ENCODE peak calls at places on chromosomes 13 and 19, in seven cellular contexts. One of them, this sample, is unnamed. For H3K36me3 and H3K9me3, the result is how much of the 10 kb centered on the place peaks cover.

GRCh38 chr19:38371081-38371480 is 3.3 kb upstream of the PSMD8 start:
- DNase-seq in CD4-positive, CD25-positive, alpha-beta regulatory T cell: no peak
- DNase-seq in uterus: no peak
- DNase-seq in mammary epithelial cell: no peak
- DNase-seq in naive thymus-derived CD4-positive, alpha-beta T cell: no peak
- DNase-seq in spleen: no peak
- DNase-seq in cardiac muscle cell: no peak
- DNase-seq in this sample: no peak

GRCh38 chr13:75308222-75308621 is 173.7 kb downstream of the TBC1D4 start:
- DNase-seq in CD4-positive, CD25-positive, alpha-beta regulatory T cell: no peak
- DNase-seq in uterus: no peak
- DNase-seq in mammary epithelial cell: no peak
- DNase-seq in naive thymus-derived CD4-positive, alpha-beta T cell: no peak
- DNase-seq in spleen: no peak
- DNase-seq in cardiac muscle cell: no peak
- DNase-seq in this sample: no peak

GRCh38 chr13:41960195-41960699 is 662 bp downstream of the VWA8 start:
- DNase-seq in CD4-positive, CD25-positive, alpha-beta regulatory T cell: no peak
- DNase-seq in uterus: no peak
- DNase-seq in mammary epithelial cell: peak
- DNase-seq in naive thymus-derived CD4-positive, alpha-beta T cell: no peak
- DNase-seq in spleen: no peak
- DNase-seq in cardiac muscle cell: peak
- DNase-seq in this sample: no peak

GRCh38 chr13:30722361-30722760 is 13.0 kb upstream of the ALOX5AP start:
- DNase-seq in CD4-positive, CD25-positive, alpha-beta regulatory T cell: no peak
- DNase-seq in uterus: no peak
- DNase-seq in mammary epithelial cell: no peak
- DNase-seq in naive thymus-derived CD4-positive, alpha-beta T cell: no peak
- DNase-seq in spleen: no peak
- DNase-seq in cardiac muscle cell: no peak
- DNase-seq in this sample: no peak

GRCh38 chr13:108227651-108228272 is 9.6 kb downstream of the ABHD13 start:
- DNase-seq in CD4-positive, CD25-positive, alpha-beta regulatory T cell: peak
- DNase-seq in uterus: no peak
- DNase-seq in mammary epithelial cell: peak
- DNase-seq in naive thymus-derived CD4-positive, alpha-beta T cell: peak
- DNase-seq in spleen: no peak
- DNase-seq in cardiac muscle cell: peak
- DNase-seq in this sample: no peak

GRCh38 chr19:38145627-38146026 is 78.4 kb downstream of the DPF1 start:
- DNase-seq in CD4-positive, CD25-positive, alpha-beta regulatory T cell: no peak
- DNase-seq in uterus: no peak
- DNase-seq in mammary epithelial cell: no peak
- DNase-seq in naive thymus-derived CD4-positive, alpha-beta T cell: no peak
- DNase-seq in spleen: no peak
- DNase-seq in cardiac muscle cell: peak
- DNase-seq in this sample: no peak

GRCh38 chr13:109725297-109725696 is 61.1 kb downstream of the IRS2 start:
- DNase-seq in CD4-positive, CD25-positive, alpha-beta regulatory T cell: no peak
- DNase-seq in uterus: no peak
- DNase-seq in mammary epithelial cell: no peak
- DNase-seq in naive thymus-derived CD4-positive, alpha-beta T cell: no peak
- DNase-seq in spleen: no peak
- DNase-seq in cardiac muscle cell: no peak
- DNase-seq in this sample: no peak

GRCh38 chr13:78971355-78971754 is 312.4 kb upstream of the OBI1 start:
- DNase-seq in CD4-positive, CD25-positive, alpha-beta regulatory T cell: no peak
- DNase-seq in uterus: no peak
- DNase-seq in mammary epithelial cell: no peak
- DNase-seq in naive thymus-derived CD4-positive, alpha-beta T cell: no peak
- DNase-seq in spleen: no peak
- DNase-seq in cardiac muscle cell: no peak
- DNase-seq in this sample: no peak

GRCh38 chr13:19382111-19382510 is 179.2 kb downstream of the TPTE2 start:
- DNase-seq in CD4-positive, CD25-positive, alpha-beta regulatory T cell: no peak
- DNase-seq in uterus: no peak
- DNase-seq in mammary epithelial cell: no peak
- DNase-seq in naive thymus-derived CD4-positive, alpha-beta T cell: no peak
- DNase-seq in spleen: no peak
- DNase-seq in cardiac muscle cell: no peak
- DNase-seq in this sample: no peak

GRCh38 chr13:28819046-28819747 is 942 bp upstream of the MTUS2 start:
- DNase-seq in CD4-positive, CD25-positive, alpha-beta regulatory T cell: no peak
- DNase-seq in uterus: no peak
- DNase-seq in mammary epithelial cell: peak
- DNase-seq in naive thymus-derived CD4-positive, alpha-beta T cell: no peak
- DNase-seq in spleen: no peak
- DNase-seq in cardiac muscle cell: peak
- DNase-seq in this sample: no peak

GRCh38 chr19:34722353-34722752 is 11.7 kb upstream of the ZNF181 start:
- DNase-seq in CD4-positive, CD25-positive, alpha-beta regulatory T cell: no peak
- DNase-seq in uterus: no peak
- DNase-seq in mammary epithelial cell: no peak
- DNase-seq in naive thymus-derived CD4-positive, alpha-beta T cell: no peak
- DNase-seq in spleen: no peak
- DNase-seq in cardiac muscle cell: no peak
- DNase-seq in this sample: no peak

GRCh38 chr13:24162604-24163003 is 2.1 kb downstream of the SPATA13 start:
- DNase-seq in CD4-positive, CD25-positive, alpha-beta regulatory T cell: no peak
- DNase-seq in uterus: no peak
- DNase-seq in mammary epithelial cell: no peak
- DNase-seq in naive thymus-derived CD4-positive, alpha-beta T cell: no peak
- DNase-seq in spleen: no peak
- DNase-seq in cardiac muscle cell: no peak
- DNase-seq in this sample: no peak

GRCh38 chr19:858868-859843 is at the start of gene CFD:
- DNase-seq in CD4-positive, CD25-positive, alpha-beta regulatory T cell: no peak
- DNase-seq in uterus: no peak
- DNase-seq in mammary epithelial cell: no peak
- DNase-seq in naive thymus-derived CD4-positive, alpha-beta T cell: no peak
- DNase-seq in spleen: peak
- DNase-seq in cardiac muscle cell: no peak
- DNase-seq in this sample: peak

GRCh38 chr19:18156841-18157464 is 4.0 kb downstream of the PIK3R2 start:
- DNase-seq in CD4-positive, CD25-positive, alpha-beta regulatory T cell: no peak
- DNase-seq in uterus: peak
- DNase-seq in mammary epithelial cell: peak
- DNase-seq in naive thymus-derived CD4-positive, alpha-beta T cell: no peak
- DNase-seq in spleen: peak
- DNase-seq in cardiac muscle cell: peak
- DNase-seq in this sample: peak

GRCh38 chr13:104426435-104426834 is 1360.2 kb upstream of the SLC10A2 start:
- DNase-seq in CD4-positive, CD25-positive, alpha-beta regulatory T cell: no peak
- DNase-seq in uterus: no peak
- DNase-seq in mammary epithelial cell: no peak
- DNase-seq in naive thymus-derived CD4-positive, alpha-beta T cell: no peak
- DNase-seq in spleen: no peak
- DNase-seq in cardiac muscle cell: no peak
- DNase-seq in this sample: no peak

GRCh38 chr13:112531263-112531794 is 56.6 kb downstream of the TUBGCP3 start:
- DNase-seq in CD4-positive, CD25-positive, alpha-beta regulatory T cell: no peak
- DNase-seq in uterus: no peak
- DNase-seq in mammary epithelial cell: no peak
- DNase-seq in naive thymus-derived CD4-positive, alpha-beta T cell: no peak
- DNase-seq in spleen: no peak
- DNase-seq in cardiac muscle cell: peak
- DNase-seq in this sample: no peak

GRCh38 chr13:22040810-22041364 is 370.0 kb downstream of the FGF9 start:
- DNase-seq in CD4-positive, CD25-positive, alpha-beta regulatory T cell: no peak
- DNase-seq in uterus: no peak
- DNase-seq in mammary epithelial cell: no peak
- DNase-seq in naive thymus-derived CD4-positive, alpha-beta T cell: no peak
- DNase-seq in spleen: no peak
- DNase-seq in cardiac muscle cell: no peak
- DNase-seq in this sample: no peak

GRCh38 chr19:5961969-5962945 is 15.7 kb downstream of the RANBP3 start:
- DNase-seq in CD4-positive, CD25-positive, alpha-beta regulatory T cell: peak
- DNase-seq in uterus: no peak
- DNase-seq in mammary epithelial cell: no peak
- DNase-seq in naive thymus-derived CD4-positive, alpha-beta T cell: peak
- DNase-seq in spleen: peak
- DNase-seq in cardiac muscle cell: peak
- DNase-seq in this sample: peak

GRCh38 chr19:898663-899062 is 5.4 kb downstream of the RNU6-9 start:
- DNase-seq in CD4-positive, CD25-positive, alpha-beta regulatory T cell: no peak
- DNase-seq in uterus: no peak
- DNase-seq in mammary epithelial cell: no peak
- DNase-seq in naive thymus-derived CD4-positive, alpha-beta T cell: no peak
- DNase-seq in spleen: peak
- DNase-seq in cardiac muscle cell: no peak
- DNase-seq in this sample: no peak

GRCh38 chr19:15636026-15636425 is 4.7 kb upstream of the CYP4F3 start:
- DNase-seq in CD4-positive, CD25-positive, alpha-beta regulatory T cell: no peak
- DNase-seq in uterus: no peak
- DNase-seq in mammary epithelial cell: no peak
- DNase-seq in naive thymus-derived CD4-positive, alpha-beta T cell: no peak
- DNase-seq in spleen: no peak
- DNase-seq in cardiac muscle cell: no peak
- DNase-seq in this sample: no peak

GRCh38 chr13:79482271-79482970 is 1.5 kb downstream of the NDFIP2 start:
- DNase-seq in CD4-positive, CD25-positive, alpha-beta regulatory T cell: no peak
- DNase-seq in uterus: no peak
- DNase-seq in mammary epithelial cell: no peak
- DNase-seq in naive thymus-derived CD4-positive, alpha-beta T cell: no peak
- DNase-seq in spleen: no peak
- DNase-seq in cardiac muscle cell: peak
- DNase-seq in this sample: no peak

DNA sequence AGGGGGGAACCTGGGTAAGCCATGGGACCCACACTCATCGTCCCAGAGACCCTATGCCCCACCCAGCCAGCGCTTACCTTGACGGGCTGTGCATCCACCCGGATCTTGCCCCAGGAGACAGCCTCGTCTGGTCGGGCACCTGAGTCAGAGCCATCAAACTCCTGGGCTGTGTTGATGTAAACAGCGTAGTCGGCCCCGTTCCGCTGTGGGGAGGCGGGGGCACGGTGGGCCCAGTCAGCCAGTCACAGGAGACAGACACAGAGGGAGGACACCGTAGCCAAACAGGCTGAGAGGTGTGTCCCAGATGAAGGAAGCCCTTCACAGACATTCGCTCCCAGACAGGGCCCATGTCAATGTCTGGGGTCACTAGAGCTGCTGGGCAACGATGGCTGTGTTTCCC is 5.7 kb downstream of the DHPS start:
- DNase-seq in CD4-positive, CD25-positive, alpha-beta regulatory T cell: no peak
- DNase-seq in uterus: no peak
- DNase-seq in mammary epithelial cell: no peak
- DNase-seq in naive thymus-derived CD4-positive, alpha-beta T cell: peak
- DNase-seq in spleen: no peak
- DNase-seq in cardiac muscle cell: no peak
- DNase-seq in this sample: no peak
- H3K36me3 ChIP-seq in CD4-positive, CD25-positive, alpha-beta regulatory T cell: half or more
- H3K36me3 ChIP-seq in uterus: under half
- H3K36me3 ChIP-seq in mammary epithelial cell: under half
- H3K36me3 ChIP-seq in naive thymus-derived CD4-positive, alpha-beta T cell: half or more
- H3K36me3 ChIP-seq in spleen: half or more
- H3K36me3 ChIP-seq in cardiac muscle cell: under half
- H3K36me3 ChIP-seq in this sample: under half

GRCh38 chr19:56875717-56876116 is 35.2 kb upstream of the PEG3 start:
- DNase-seq in CD4-positive, CD25-positive, alpha-beta regulatory T cell: no peak
- DNase-seq in uterus: no peak
- DNase-seq in mammary epithelial cell: no peak
- DNase-seq in naive thymus-derived CD4-positive, alpha-beta T cell: no peak
- DNase-seq in spleen: no peak
- DNase-seq in cardiac muscle cell: no peak
- DNase-seq in this sample: no peak
- H3K9me3 ChIP-seq in CD4-positive, CD25-positive, alpha-beta regulatory T cell: under half
- H3K9me3 ChIP-seq in uterus: under half
- H3K9me3 ChIP-seq in mammary epithelial cell: under half
- H3K9me3 ChIP-seq in naive thymus-derived CD4-positive, alpha-beta T cell: under half
- H3K9me3 ChIP-seq in spleen: half or more
- H3K9me3 ChIP-seq in cardiac muscle cell: under half
- H3K9me3 ChIP-seq in this sample: under half

GRCh38 chr13:76717092-76717491 is 169.1 kb downstream of the KCTD12 start:
- DNase-seq in CD4-positive, CD25-positive, alpha-beta regulatory T cell: no peak
- DNase-seq in uterus: no peak
- DNase-seq in mammary epithelial cell: no peak
- DNase-seq in naive thymus-derived CD4-positive, alpha-beta T cell: no peak
- DNase-seq in spleen: no peak
- DNase-seq in cardiac muscle cell: no peak
- DNase-seq in this sample: no peak

GRCh38 chr13:76711515-76712182 is 174.6 kb downstream of the KCTD12 start:
- DNase-seq in CD4-positive, CD25-positive, alpha-beta regulatory T cell: no peak
- DNase-seq in uterus: peak
- DNase-seq in mammary epithelial cell: peak
- DNase-seq in naive thymus-derived CD4-positive, alpha-beta T cell: no peak
- DNase-seq in spleen: no peak
- DNase-seq in cardiac muscle cell: peak
- DNase-seq in this sample: no peak

GRCh38 chr13:76715621-76716020 is 170.6 kb downstream of the KCTD12 start:
- DNase-seq in CD4-positive, CD25-positive, alpha-beta regulatory T cell: no peak
- DNase-seq in uterus: no peak
- DNase-seq in mammary epithelial cell: no peak
- DNase-seq in naive thymus-derived CD4-positive, alpha-beta T cell: no peak
- DNase-seq in spleen: no peak
- DNase-seq in cardiac muscle cell: no peak
- DNase-seq in this sample: no peak

GRCh38 chr13:76713280-76713679 is 172.9 kb downstream of the KCTD12 start:
- DNase-seq in CD4-positive, CD25-positive, alpha-beta regulatory T cell: no peak
- DNase-seq in uterus: no peak
- DNase-seq in mammary epithelial cell: no peak
- DNase-seq in naive thymus-derived CD4-positive, alpha-beta T cell: no peak
- DNase-seq in spleen: no peak
- DNase-seq in cardiac muscle cell: no peak
- DNase-seq in this sample: no peak

GRCh38 chr13:76715043-76715442 is 171.2 kb downstream of the KCTD12 start:
- DNase-seq in CD4-positive, CD25-positive, alpha-beta regulatory T cell: no peak
- DNase-seq in uterus: no peak
- DNase-seq in mammary epithelial cell: no peak
- DNase-seq in naive thymus-derived CD4-positive, alpha-beta T cell: no peak
- DNase-seq in spleen: no peak
- DNase-seq in cardiac muscle cell: no peak
- DNase-seq in this sample: no peak
- H3K4me3 ChIP-seq in CD4-positive, CD25-positive, alpha-beta regulatory T cell: no peak
- H3K4me3 ChIP-seq in uterus: no peak
- H3K4me3 ChIP-seq in mammary epithelial cell: no peak
- H3K4me3 ChIP-seq in naive thymus-derived CD4-positive, alpha-beta T cell: no peak
- H3K4me3 ChIP-seq in spleen: no peak
- H3K4me3 ChIP-seq in cardiac muscle cell: no peak
- H3K4me3 ChIP-seq in this sample: no peak

GRCh38 chr13:113967729-113968462 is 6.0 kb downstream of the C13orf46 start:
- DNase-seq in CD4-positive, CD25-positive, alpha-beta regulatory T cell: no peak
- DNase-seq in uterus: no peak
- DNase-seq in mammary epithelial cell: no peak
- DNase-seq in naive thymus-derived CD4-positive, alpha-beta T cell: no peak
- DNase-seq in spleen: peak
- DNase-seq in cardiac muscle cell: no peak
- DNase-seq in this sample: peak

GRCh38 chr13:113969973-113970611 is 3.8 kb downstream of the C13orf46 start:
- DNase-seq in CD4-positive, CD25-positive, alpha-beta regulatory T cell: no peak
- DNase-seq in uterus: no peak
- DNase-seq in mammary epithelial cell: peak
- DNase-seq in naive thymus-derived CD4-positive, alpha-beta T cell: no peak
- DNase-seq in spleen: peak
- DNase-seq in cardiac muscle cell: no peak
- DNase-seq in this sample: peak

GRCh38 chr13:113967206-113967720 is 6.6 kb downstream of the C13orf46 start:
- DNase-seq in CD4-positive, CD25-positive, alpha-beta regulatory T cell: no peak
- DNase-seq in uterus: no peak
- DNase-seq in mammary epithelial cell: no peak
- DNase-seq in naive thymus-derived CD4-positive, alpha-beta T cell: no peak
- DNase-seq in spleen: no peak
- DNase-seq in cardiac muscle cell: no peak
- DNase-seq in this sample: peak

GRCh38 chr13:113969311-113969972 is 4.4 kb downstream of the C13orf46 start:
- DNase-seq in CD4-positive, CD25-positive, alpha-beta regulatory T cell: no peak
- DNase-seq in uterus: no peak
- DNase-seq in mammary epithelial cell: no peak
- DNase-seq in naive thymus-derived CD4-positive, alpha-beta T cell: no peak
- DNase-seq in spleen: peak
- DNase-seq in cardiac muscle cell: no peak
- DNase-seq in this sample: peak

GRCh38 chr13:113968463-113969310 is 5.2 kb downstream of the C13orf46 start:
- DNase-seq in CD4-positive, CD25-positive, alpha-beta regulatory T cell: no peak
- DNase-seq in uterus: no peak
- DNase-seq in mammary epithelial cell: no peak
- DNase-seq in naive thymus-derived CD4-positive, alpha-beta T cell: no peak
- DNase-seq in spleen: peak
- DNase-seq in cardiac muscle cell: no peak
- DNase-seq in this sample: peak
- H3K36me3 ChIP-seq in CD4-positive, CD25-positive, alpha-beta regulatory T cell: under half
- H3K36me3 ChIP-seq in uterus: under half
- H3K36me3 ChIP-seq in mammary epithelial cell: under half
- H3K36me3 ChIP-seq in naive thymus-derived CD4-positive, alpha-beta T cell: half or more
- H3K36me3 ChIP-seq in spleen: under half
- H3K36me3 ChIP-seq in cardiac muscle cell: under half
- H3K36me3 ChIP-seq in this sample: under half